ENCODE peak calls at places on chromosome 3, in five cellular contexts. One of them, this sample, is unnamed.

GRCh38 chr3:50580683-50581458 is 11.5 kb downstream of the HEMK1 start:
- DNase-seq in GM12878: no peak
- DNase-seq in SK-N-SH: no peak
- DNase-seq in HL-60: no peak
- DNase-seq in HCT116: no peak
- DNase-seq in this sample: no peak

GRCh38 chr3:172646439-172647015 is 64.3 kb downstream of the NCEH1 start:
- DNase-seq in GM12878: no peak
- DNase-seq in SK-N-SH: peak
- DNase-seq in HL-60: no peak
- DNase-seq in HCT116: no peak
- DNase-seq in this sample: no peak

GRCh38 chr3:9808345-9809037 is 1.6 kb upstream of the TTLL3 start:
- DNase-seq in GM12878: no peak
- DNase-seq in SK-N-SH: peak
- DNase-seq in HL-60: peak
- DNase-seq in HCT116: peak
- DNase-seq in this sample: peak

GRCh38 chr3:191356586-191357439 is 26.5 kb upstream of the UTS2B start:
- DNase-seq in GM12878: no peak
- DNase-seq in SK-N-SH: no peak
- DNase-seq in HL-60: no peak
- DNase-seq in HCT116: peak
- DNase-seq in this sample: peak

GRCh38 chr3:132554437-132554836 is 42.6 kb upstream of the ACKR4 start:
- DNase-seq in GM12878: no peak
- DNase-seq in SK-N-SH: no peak
- DNase-seq in HL-60: no peak
- DNase-seq in HCT116: no peak
- DNase-seq in this sample: no peak

GRCh38 chr3:70526966-70527515 is 214.6 kb upstream of the MDFIC2 start:
- DNase-seq in GM12878: no peak
- DNase-seq in SK-N-SH: no peak
- DNase-seq in HL-60: no peak
- DNase-seq in HCT116: no peak
- DNase-seq in this sample: no peak

GRCh38 chr3:155194973-155195372 is 98.5 kb downstream of the STRIT1 start:
- DNase-seq in GM12878: no peak
- DNase-seq in SK-N-SH: no peak
- DNase-seq in HL-60: no peak
- DNase-seq in HCT116: no peak
- DNase-seq in this sample: peak

GRCh38 chr3:52792961-52793695 is 1.5 kb upstream of the ITIH3 start:
- DNase-seq in GM12878: no peak
- DNase-seq in SK-N-SH: no peak
- DNase-seq in HL-60: peak
- DNase-seq in HCT116: no peak
- DNase-seq in this sample: no peak

GRCh38 chr3:175932586-175932985 is 1073.5 kb downstream of the NAALADL2 start:
- DNase-seq in GM12878: no peak
- DNase-seq in SK-N-SH: no peak
- DNase-seq in HL-60: no peak
- DNase-seq in HCT116: no peak
- DNase-seq in this sample: no peak

GRCh38 chr3:180188512-180189309 is 152.0 kb upstream of the PEX5L start:
- DNase-seq in GM12878: no peak
- DNase-seq in SK-N-SH: no peak
- DNase-seq in HL-60: no peak
- DNase-seq in HCT116: no peak
- DNase-seq in this sample: no peak

GRCh38 chr3:159664011-159664410 is 324.6 kb upstream of the IL12A start:
- DNase-seq in GM12878: no peak
- DNase-seq in SK-N-SH: peak
- DNase-seq in HL-60: no peak
- DNase-seq in HCT116: no peak
- DNase-seq in this sample: no peak

GRCh38 chr3:105505167-105505566 is 138.5 kb downstream of the ALCAM start:
- DNase-seq in GM12878: no peak
- DNase-seq in SK-N-SH: no peak
- DNase-seq in HL-60: peak
- DNase-seq in HCT116: no peak
- DNase-seq in this sample: no peak

GRCh38 chr3:174862101-174862500 is 3.0 kb downstream of the NAALADL2 start:
- DNase-seq in GM12878: no peak
- DNase-seq in SK-N-SH: no peak
- DNase-seq in HL-60: no peak
- DNase-seq in HCT116: peak
- DNase-seq in this sample: peak

GRCh38 chr3:127524300-127524896 is 66.1 kb downstream of the TPRA1 start:
- DNase-seq in GM12878: no peak
- DNase-seq in SK-N-SH: peak
- DNase-seq in HL-60: no peak
- DNase-seq in HCT116: no peak
- DNase-seq in this sample: peak

GRCh38 chr3:30347679-30348216 is 258.7 kb upstream of the TGFBR2 start:
- DNase-seq in GM12878: no peak
- DNase-seq in SK-N-SH: no peak
- DNase-seq in HL-60: no peak
- DNase-seq in HCT116: no peak
- DNase-seq in this sample: no peak

GRCh38 chr3:190325923-190326322 is 3.7 kb upstream of the CLDN1 start:
- DNase-seq in GM12878: no peak
- DNase-seq in SK-N-SH: no peak
- DNase-seq in HL-60: no peak
- DNase-seq in HCT116: no peak
- DNase-seq in this sample: peak

GRCh38 chr3:126917232-126917804 is 65.6 kb upstream of the PLXNA1 start:
- DNase-seq in GM12878: no peak
- DNase-seq in SK-N-SH: no peak
- DNase-seq in HL-60: no peak
- DNase-seq in HCT116: no peak
- DNase-seq in this sample: no peak

GRCh38 chr3:168622795-168623194 is 527.1 kb upstream of the GOLIM4 start:
- DNase-seq in GM12878: no peak
- DNase-seq in SK-N-SH: no peak
- DNase-seq in HL-60: no peak
- DNase-seq in HCT116: no peak
- DNase-seq in this sample: no peak

GRCh38 chr3:168624195-168624594 is 528.5 kb upstream of the GOLIM4 start:
- DNase-seq in GM12878: no peak
- DNase-seq in SK-N-SH: no peak
- DNase-seq in HL-60: no peak
- DNase-seq in HCT116: no peak
- DNase-seq in this sample: no peak

GRCh38 chr3:168618827-168619226 is 523.1 kb upstream of the GOLIM4 start:
- DNase-seq in GM12878: no peak
- DNase-seq in SK-N-SH: no peak
- DNase-seq in HL-60: no peak
- DNase-seq in HCT116: no peak
- DNase-seq in this sample: peak

GRCh38 chr3:168616901-168617300 is 521.2 kb upstream of the GOLIM4 start:
- DNase-seq in GM12878: no peak
- DNase-seq in SK-N-SH: no peak
- DNase-seq in HL-60: no peak
- DNase-seq in HCT116: no peak
- DNase-seq in this sample: peak

DNA sequence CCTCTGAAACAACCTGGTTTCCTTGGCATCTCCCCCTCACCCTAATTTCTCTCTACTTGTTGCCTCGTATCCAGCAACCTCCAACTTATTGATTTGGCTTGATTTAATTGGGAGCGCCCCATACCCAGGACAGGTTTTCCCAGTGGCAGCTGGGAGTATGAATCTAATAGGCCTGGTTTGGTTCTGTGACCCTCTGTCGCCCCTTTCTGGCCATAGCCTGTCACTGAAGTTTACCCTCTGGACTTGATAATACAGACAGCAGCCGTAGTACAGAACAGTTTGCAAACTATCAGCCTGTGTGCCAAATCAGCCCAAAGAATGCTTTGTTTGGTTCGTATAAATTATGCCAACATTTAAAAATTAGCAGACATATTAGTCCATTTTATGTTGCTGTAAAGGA is 525.1 kb upstream of the GOLIM4 start:
- DNase-seq in GM12878: no peak
- DNase-seq in SK-N-SH: peak
- DNase-seq in HL-60: peak
- DNase-seq in HCT116: peak
- DNase-seq in this sample: peak
- TF ChIP-seq REST in GM12878: no peak
- TF ChIP-seq REST in SK-N-SH: no peak
- TF ChIP-seq REST in HL-60: no peak
- TF ChIP-seq REST in HCT116: no peak
- TF ChIP-seq REST in this sample: no peak

DNA sequence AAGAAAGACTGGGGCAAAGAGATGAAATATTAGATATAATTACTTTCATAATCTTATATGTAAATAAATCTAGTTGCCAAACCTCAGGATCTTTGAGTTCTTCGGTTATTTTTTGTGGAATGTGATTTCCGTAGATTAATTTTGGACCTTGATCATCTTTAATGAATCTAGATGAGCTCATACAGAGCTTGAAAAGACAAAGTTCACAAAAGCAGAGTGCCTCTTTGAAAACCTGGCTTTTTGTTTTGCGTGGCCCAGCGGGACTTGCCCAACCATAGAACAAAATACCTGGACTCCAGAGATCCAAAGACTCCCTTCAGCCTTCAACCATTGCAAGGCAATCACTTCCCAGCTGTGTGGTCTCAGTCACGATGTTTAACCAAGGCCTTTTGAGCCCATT is 54.8 kb upstream of the CHST2 start:
- DNase-seq in GM12878: no peak
- DNase-seq in SK-N-SH: no peak
- DNase-seq in HL-60: no peak
- DNase-seq in HCT116: no peak
- DNase-seq in this sample: no peak
- TF ChIP-seq CTCF in GM12878: no peak
- TF ChIP-seq CTCF in SK-N-SH: no peak
- TF ChIP-seq CTCF in HL-60: no peak
- TF ChIP-seq CTCF in HCT116: no peak
- TF ChIP-seq CTCF in this sample: no peak

DNA sequence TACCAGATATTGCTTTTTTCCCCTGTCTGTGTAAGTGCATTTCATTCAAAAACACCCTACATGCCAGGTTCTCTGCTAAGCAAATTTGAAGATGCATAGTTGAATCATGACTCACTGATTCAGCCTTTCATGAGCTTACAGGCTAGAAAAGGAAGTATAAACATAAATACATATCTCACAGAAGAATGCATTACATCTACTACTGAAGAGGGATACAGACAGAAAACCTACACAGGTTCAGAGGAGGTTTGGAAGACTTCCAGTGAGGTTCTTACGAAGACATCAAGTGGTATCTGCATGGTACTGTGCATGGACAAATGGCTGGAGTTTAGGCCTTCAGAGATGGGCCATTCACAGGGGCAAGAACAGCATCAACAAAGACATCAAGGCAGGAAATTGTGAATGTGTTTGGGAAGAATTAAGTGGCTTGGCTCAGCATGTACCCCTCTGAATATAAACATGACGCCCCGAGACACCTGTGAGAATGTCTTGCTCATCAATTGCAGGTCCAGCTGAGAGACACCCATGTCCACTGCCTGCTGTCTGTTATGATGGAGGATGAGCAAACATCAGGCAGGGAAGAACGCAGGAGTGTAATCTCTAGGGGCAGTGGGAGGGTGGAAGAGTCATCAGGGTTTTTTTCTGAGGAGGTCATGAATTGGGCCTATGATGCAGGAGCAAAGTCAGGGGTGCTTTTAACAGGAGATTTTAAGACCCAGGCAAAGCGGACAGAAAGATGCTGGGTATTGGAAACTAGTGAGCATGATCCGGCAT is 105.1 kb upstream of the GALNT15 start:
- DNase-seq in GM12878: no peak
- DNase-seq in SK-N-SH: no peak
- DNase-seq in HL-60: no peak
- DNase-seq in HCT116: no peak
- DNase-seq in this sample: no peak
- TF ChIP-seq REST in GM12878: no peak
- TF ChIP-seq REST in SK-N-SH: no peak
- TF ChIP-seq REST in HL-60: no peak
- TF ChIP-seq REST in HCT116: no peak
- TF ChIP-seq REST in this sample: no peak

GRCh38 chr3:169362872-169363271 is 300.6 kb downstream of the MECOM start:
- DNase-seq in GM12878: no peak
- DNase-seq in SK-N-SH: no peak
- DNase-seq in HL-60: no peak
- DNase-seq in HCT116: no peak
- DNase-seq in this sample: no peak
- TF ChIP-seq CTCF in GM12878: no peak
- TF ChIP-seq CTCF in SK-N-SH: peak
- TF ChIP-seq CTCF in HL-60: no peak
- TF ChIP-seq CTCF in HCT116: no peak
- TF ChIP-seq CTCF in this sample: no peak

GRCh38 chr3:119834754-119835365 is 53.0 kb downstream of the NR1I2 start:
- DNase-seq in GM12878: no peak
- DNase-seq in SK-N-SH: no peak
- DNase-seq in HL-60: peak
- DNase-seq in HCT116: no peak
- DNase-seq in this sample: no peak

GRCh38 chr3:119827209-119827608 is 45.3 kb downstream of the NR1I2 start:
- DNase-seq in GM12878: no peak
- DNase-seq in SK-N-SH: peak
- DNase-seq in HL-60: no peak
- DNase-seq in HCT116: no peak
- DNase-seq in this sample: no peak

GRCh38 chr3:119831022-119831421 is 49.1 kb downstream of the NR1I2 start:
- DNase-seq in GM12878: no peak
- DNase-seq in SK-N-SH: no peak
- DNase-seq in HL-60: no peak
- DNase-seq in HCT116: no peak
- DNase-seq in this sample: peak

GRCh38 chr3:119829431-119829830 is 47.5 kb downstream of the NR1I2 start:
- DNase-seq in GM12878: no peak
- DNase-seq in SK-N-SH: no peak
- DNase-seq in HL-60: no peak
- DNase-seq in HCT116: no peak
- DNase-seq in this sample: no peak

DNA sequence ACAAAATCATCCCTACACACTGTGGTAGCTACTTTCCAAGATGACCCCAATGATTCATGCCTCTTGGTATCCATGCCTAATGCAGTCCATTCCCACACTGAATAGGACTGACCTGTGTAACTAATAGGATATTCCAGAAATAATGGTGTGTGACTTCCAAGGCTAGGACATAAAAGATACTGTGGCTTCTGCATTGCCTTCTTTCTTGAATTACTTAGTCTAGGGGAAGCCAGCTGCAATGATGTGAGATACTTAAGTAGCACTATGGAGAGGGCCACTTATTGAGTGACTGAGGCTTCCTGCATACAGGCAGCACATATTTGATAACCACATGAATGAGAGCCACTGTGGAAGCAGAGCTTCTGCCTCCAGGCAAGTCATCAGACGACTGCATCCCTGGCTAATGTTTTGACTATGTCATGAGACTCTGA is 50.1 kb downstream of the NR1I2 start:
- DNase-seq in GM12878: no peak
- DNase-seq in SK-N-SH: no peak
- DNase-seq in HL-60: no peak
- DNase-seq in HCT116: no peak
- DNase-seq in this sample: no peak
- TF ChIP-seq REST in GM12878: no peak
- TF ChIP-seq REST in SK-N-SH: no peak
- TF ChIP-seq REST in HL-60: no peak
- TF ChIP-seq REST in HCT116: no peak
- TF ChIP-seq REST in this sample: no peak

GRCh38 chr3:173733029-173733652 is 335.6 kb downstream of the NLGN1 start:
- DNase-seq in GM12878: no peak
- DNase-seq in SK-N-SH: peak
- DNase-seq in HL-60: no peak
- DNase-seq in HCT116: peak
- DNase-seq in this sample: peak
- TF ChIP-seq CTCF in GM12878: peak
- TF ChIP-seq CTCF in SK-N-SH: peak
- TF ChIP-seq CTCF in HL-60: no peak
- TF ChIP-seq CTCF in HCT116: peak
- TF ChIP-seq CTCF in this sample: peak